ENCODE peak calls at places on chromosomes 6 and 20, in nine cellular contexts. One of them, this sample, is unnamed.

GRCh38 chr20:43710370-43711044 is 16.3 kb downstream of the GTSF1L start:
- DNase-seq in GM06990: peak; percentile 81
- DNase-seq in IMR-90: no peak
- DNase-seq in CD8-positive, alpha-beta T cell: no peak
- DNase-seq in mesendoderm: no peak
- DNase-seq in naive thymus-derived CD4-positive, alpha-beta T cell: no peak
- DNase-seq in K562: no peak
- DNase-seq in GM12878: peak; percentile 59
- DNase-seq in adrenal gland: no peak
- DNase-seq in this sample: no peak

GRCh38 chr6:2209226-2209809 is 36.1 kb downstream of the GMDS start:
- DNase-seq in GM06990: no peak
- DNase-seq in IMR-90: peak; percentile 30
- DNase-seq in CD8-positive, alpha-beta T cell: peak; percentile 18
- DNase-seq in mesendoderm: peak; percentile 76
- DNase-seq in naive thymus-derived CD4-positive, alpha-beta T cell: peak; percentile 35
- DNase-seq in K562: peak; percentile 62
- DNase-seq in GM12878: peak; percentile 15
- DNase-seq in adrenal gland: no peak
- DNase-seq in this sample: no peak

GRCh38 chr20:11686900-11687543 is 230.7 kb upstream of the BTBD3 start:
- DNase-seq in GM06990: no peak
- DNase-seq in IMR-90: peak; percentile 1
- DNase-seq in CD8-positive, alpha-beta T cell: no peak
- DNase-seq in mesendoderm: peak; percentile 50
- DNase-seq in naive thymus-derived CD4-positive, alpha-beta T cell: no peak
- DNase-seq in K562: no peak
- DNase-seq in GM12878: no peak
- DNase-seq in adrenal gland: peak; percentile 17
- DNase-seq in this sample: no peak

GRCh38 chr20:35129647-35130069 is 17.5 kb downstream of the EDEM2 start:
- DNase-seq in GM06990: no peak
- DNase-seq in IMR-90: peak; percentile 71
- DNase-seq in CD8-positive, alpha-beta T cell: no peak
- DNase-seq in mesendoderm: no peak
- DNase-seq in naive thymus-derived CD4-positive, alpha-beta T cell: no peak
- DNase-seq in K562: no peak
- DNase-seq in GM12878: no peak
- DNase-seq in adrenal gland: no peak
- DNase-seq in this sample: no peak

GRCh38 chr6:37779902-37780628 is 39.5 kb upstream of the ZFAND3 start:
- DNase-seq in GM06990: no peak
- DNase-seq in IMR-90: no peak
- DNase-seq in CD8-positive, alpha-beta T cell: no peak
- DNase-seq in mesendoderm: no peak
- DNase-seq in naive thymus-derived CD4-positive, alpha-beta T cell: no peak
- DNase-seq in K562: no peak
- DNase-seq in GM12878: no peak
- DNase-seq in adrenal gland: no peak
- DNase-seq in this sample: no peak

GRCh38 chr6:51827580-51827979 is 259.8 kb downstream of the PKHD1 start:
- DNase-seq in GM06990: no peak
- DNase-seq in IMR-90: no peak
- DNase-seq in CD8-positive, alpha-beta T cell: no peak
- DNase-seq in mesendoderm: no peak
- DNase-seq in naive thymus-derived CD4-positive, alpha-beta T cell: no peak
- DNase-seq in K562: no peak
- DNase-seq in GM12878: no peak
- DNase-seq in adrenal gland: no peak
- DNase-seq in this sample: no peak

GRCh38 chr6:27795697-27796494 is 116.3 kb downstream of the OR2B2 start:
- DNase-seq in GM06990: no peak
- DNase-seq in IMR-90: peak; percentile 89
- DNase-seq in CD8-positive, alpha-beta T cell: peak; percentile 64
- DNase-seq in mesendoderm: peak; percentile 95
- DNase-seq in naive thymus-derived CD4-positive, alpha-beta T cell: peak; percentile 36
- DNase-seq in K562: peak; percentile 93
- DNase-seq in GM12878: peak; percentile 91
- DNase-seq in adrenal gland: peak; percentile 57
- DNase-seq in this sample: no peak

GRCh38 chr6:2244261-2245102 is 923 bp downstream of the GMDS start:
- DNase-seq in GM06990: no peak
- DNase-seq in IMR-90: no peak
- DNase-seq in CD8-positive, alpha-beta T cell: no peak
- DNase-seq in mesendoderm: peak; percentile 72
- DNase-seq in naive thymus-derived CD4-positive, alpha-beta T cell: no peak
- DNase-seq in K562: no peak
- DNase-seq in GM12878: no peak
- DNase-seq in adrenal gland: no peak
- DNase-seq in this sample: no peak

GRCh38 chr6:42512498-42513042 is 51.3 kb upstream of the UBR2 start:
- DNase-seq in GM06990: no peak
- DNase-seq in IMR-90: no peak
- DNase-seq in CD8-positive, alpha-beta T cell: no peak
- DNase-seq in mesendoderm: peak; percentile 16
- DNase-seq in naive thymus-derived CD4-positive, alpha-beta T cell: no peak
- DNase-seq in K562: no peak
- DNase-seq in GM12878: no peak
- DNase-seq in adrenal gland: no peak
- DNase-seq in this sample: no peak

GRCh38 chr6:73565767-73566485 is 45.1 kb upstream of the EEF1A1 start:
- DNase-seq in GM06990: no peak
- DNase-seq in IMR-90: peak; percentile 15
- DNase-seq in CD8-positive, alpha-beta T cell: no peak
- DNase-seq in mesendoderm: peak; percentile 96
- DNase-seq in naive thymus-derived CD4-positive, alpha-beta T cell: no peak
- DNase-seq in K562: no peak
- DNase-seq in GM12878: no peak
- DNase-seq in adrenal gland: no peak
- DNase-seq in this sample: no peak

GRCh38 chr6:76351275-76351674 is 278.8 kb upstream of the IMPG1 start:
- DNase-seq in GM06990: no peak
- DNase-seq in IMR-90: no peak
- DNase-seq in CD8-positive, alpha-beta T cell: no peak
- DNase-seq in mesendoderm: peak; percentile 62
- DNase-seq in naive thymus-derived CD4-positive, alpha-beta T cell: no peak
- DNase-seq in K562: no peak
- DNase-seq in GM12878: no peak
- DNase-seq in adrenal gland: no peak
- DNase-seq in this sample: no peak

GRCh38 chr6:116662186-116662585 is 6.4 kb downstream of the ZUP1 start:
- DNase-seq in GM06990: no peak
- DNase-seq in IMR-90: peak; percentile 6
- DNase-seq in CD8-positive, alpha-beta T cell: no peak
- DNase-seq in mesendoderm: peak; percentile 11
- DNase-seq in naive thymus-derived CD4-positive, alpha-beta T cell: no peak
- DNase-seq in K562: no peak
- DNase-seq in GM12878: no peak
- DNase-seq in adrenal gland: no peak
- DNase-seq in this sample: no peak

GRCh38 chr6:43786664-43787329 is 16.8 kb downstream of the VEGFA start:
- DNase-seq in GM06990: no peak
- DNase-seq in IMR-90: peak; percentile 31
- DNase-seq in CD8-positive, alpha-beta T cell: no peak
- DNase-seq in mesendoderm: no peak
- DNase-seq in naive thymus-derived CD4-positive, alpha-beta T cell: no peak
- DNase-seq in K562: peak; percentile 27
- DNase-seq in GM12878: no peak
- DNase-seq in adrenal gland: no peak
- DNase-seq in this sample: no peak

GRCh38 chr20:23375827-23376226 is 13.8 kb downstream of the GZF1 start:
- DNase-seq in GM06990: no peak
- DNase-seq in IMR-90: no peak
- DNase-seq in CD8-positive, alpha-beta T cell: no peak
- DNase-seq in mesendoderm: no peak
- DNase-seq in naive thymus-derived CD4-positive, alpha-beta T cell: no peak
- DNase-seq in K562: no peak
- DNase-seq in GM12878: no peak
- DNase-seq in adrenal gland: no peak
- DNase-seq in this sample: no peak

GRCh38 chr6:144659202-144659731 is 374.1 kb downstream of the UTRN start:
- DNase-seq in GM06990: no peak
- DNase-seq in IMR-90: peak; percentile 51
- DNase-seq in CD8-positive, alpha-beta T cell: no peak
- DNase-seq in mesendoderm: peak; percentile 84
- DNase-seq in naive thymus-derived CD4-positive, alpha-beta T cell: no peak
- DNase-seq in K562: peak; percentile 19
- DNase-seq in GM12878: no peak
- DNase-seq in adrenal gland: peak; percentile 37
- DNase-seq in this sample: no peak

GRCh38 chr6:18387061-18387721 is at the start of gene RNF144B:
- DNase-seq in GM06990: peak; percentile 70
- DNase-seq in IMR-90: peak; percentile 61
- DNase-seq in CD8-positive, alpha-beta T cell: peak; percentile 67
- DNase-seq in mesendoderm: peak; percentile 90
- DNase-seq in naive thymus-derived CD4-positive, alpha-beta T cell: peak; percentile 43
- DNase-seq in K562: no peak
- DNase-seq in GM12878: peak; percentile 13
- DNase-seq in adrenal gland: peak; percentile 81
- DNase-seq in this sample: peak; percentile 93

GRCh38 chr20:50270569-50270968 is 79.9 kb downstream of the CEBPB start:
- DNase-seq in GM06990: no peak
- DNase-seq in IMR-90: no peak
- DNase-seq in CD8-positive, alpha-beta T cell: no peak
- DNase-seq in mesendoderm: no peak
- DNase-seq in naive thymus-derived CD4-positive, alpha-beta T cell: no peak
- DNase-seq in K562: no peak
- DNase-seq in GM12878: no peak
- DNase-seq in adrenal gland: no peak
- DNase-seq in this sample: peak; percentile 78

GRCh38 chr6:82385961-82386360 is 22.3 kb downstream of the TPBG start:
- DNase-seq in GM06990: no peak
- DNase-seq in IMR-90: no peak
- DNase-seq in CD8-positive, alpha-beta T cell: no peak
- DNase-seq in mesendoderm: no peak
- DNase-seq in naive thymus-derived CD4-positive, alpha-beta T cell: no peak
- DNase-seq in K562: no peak
- DNase-seq in GM12878: no peak
- DNase-seq in adrenal gland: no peak
- DNase-seq in this sample: no peak

GRCh38 chr6:90168693-90169131 is 127.9 kb downstream of the BACH2 start:
- DNase-seq in GM06990: no peak
- DNase-seq in IMR-90: peak; percentile 79
- DNase-seq in CD8-positive, alpha-beta T cell: no peak
- DNase-seq in mesendoderm: no peak
- DNase-seq in naive thymus-derived CD4-positive, alpha-beta T cell: no peak
- DNase-seq in K562: no peak
- DNase-seq in GM12878: no peak
- DNase-seq in adrenal gland: no peak
- DNase-seq in this sample: no peak

GRCh38 chr6:36875250-36875633 is 639 bp upstream of the PPIL1 start:
- DNase-seq in GM06990: no peak
- DNase-seq in IMR-90: no peak
- DNase-seq in CD8-positive, alpha-beta T cell: no peak
- DNase-seq in mesendoderm: no peak
- DNase-seq in naive thymus-derived CD4-positive, alpha-beta T cell: no peak
- DNase-seq in K562: peak; percentile 32
- DNase-seq in GM12878: no peak
- DNase-seq in adrenal gland: no peak
- DNase-seq in this sample: no peak

DNA sequence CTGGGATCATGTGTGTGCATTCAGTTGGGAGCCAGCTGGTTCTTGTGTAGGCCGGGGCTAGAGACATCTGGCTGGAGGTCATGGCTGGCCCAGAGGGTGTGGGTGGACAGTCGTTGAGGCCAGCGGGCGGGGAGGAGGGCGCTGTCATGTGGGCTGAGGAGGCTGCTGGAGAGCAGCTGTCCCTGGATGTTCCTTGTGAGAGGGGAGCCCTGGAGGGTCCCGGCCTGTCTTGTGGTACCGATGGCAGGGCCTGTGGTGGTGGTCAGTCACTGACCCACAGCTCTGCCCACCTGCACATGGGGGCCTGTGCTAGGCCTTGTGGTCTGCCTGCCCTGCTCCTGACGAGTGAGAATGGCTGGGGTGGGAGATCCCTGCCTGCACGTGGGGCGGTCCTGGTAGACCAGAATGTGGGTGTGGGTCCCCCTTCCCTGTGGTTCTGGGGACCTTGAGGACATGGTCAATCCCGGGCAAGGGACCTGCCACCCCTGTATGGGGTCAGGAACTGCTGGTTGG is 1.9 kb upstream of the C20orf204 start:
- DNase-seq in GM06990: no peak
- DNase-seq in IMR-90: no peak
- DNase-seq in CD8-positive, alpha-beta T cell: no peak
- DNase-seq in mesendoderm: no peak
- DNase-seq in naive thymus-derived CD4-positive, alpha-beta T cell: no peak
- DNase-seq in K562: no peak
- DNase-seq in GM12878: no peak
- DNase-seq in adrenal gland: no peak
- DNase-seq in this sample: peak; percentile 64
- H3K36me3 ChIP-seq in GM06990: peaks cover 15% of the 10 kb centered on the region
- H3K36me3 ChIP-seq in IMR-90: peaks cover 36% of the 10 kb centered on the region
- H3K36me3 ChIP-seq in CD8-positive, alpha-beta T cell: peaks cover 29% of the 10 kb centered on the region
- H3K36me3 ChIP-seq in mesendoderm: peaks cover 6% of the 10 kb centered on the region
- H3K36me3 ChIP-seq in naive thymus-derived CD4-positive, alpha-beta T cell: peaks cover 61% of the 10 kb centered on the region
- H3K36me3 ChIP-seq in K562: peaks cover 58% of the 10 kb centered on the region
- H3K36me3 ChIP-seq in GM12878: peaks cover 27% of the 10 kb centered on the region
- H3K36me3 ChIP-seq in adrenal gland: peaks cover 42% of the 10 kb centered on the region
- H3K36me3 ChIP-seq in this sample: peaks cover 66% of the 10 kb centered on the region

GRCh38 chr6:13617066-13617465 is 1.9 kb downstream of the NOL7 start:
- DNase-seq in GM06990: no peak
- DNase-seq in IMR-90: no peak
- DNase-seq in CD8-positive, alpha-beta T cell: no peak
- DNase-seq in mesendoderm: no peak
- DNase-seq in naive thymus-derived CD4-positive, alpha-beta T cell: no peak
- DNase-seq in K562: no peak
- DNase-seq in GM12878: no peak
- DNase-seq in adrenal gland: no peak
- DNase-seq in this sample: no peak
- H3K36me3 ChIP-seq in GM06990: peaks cover 10% of the 10 kb centered on the region
- H3K36me3 ChIP-seq in IMR-90: peaks cover 22% of the 10 kb centered on the region
- H3K36me3 ChIP-seq in CD8-positive, alpha-beta T cell: peaks cover 31% of the 10 kb centered on the region
- H3K36me3 ChIP-seq in mesendoderm: peaks cover 4% of the 10 kb centered on the region
- H3K36me3 ChIP-seq in naive thymus-derived CD4-positive, alpha-beta T cell: peaks cover 54% of the 10 kb centered on the region
- H3K36me3 ChIP-seq in K562: peaks cover 62% of the 10 kb centered on the region
- H3K36me3 ChIP-seq in GM12878: peaks cover 4% of the 10 kb centered on the region
- H3K36me3 ChIP-seq in adrenal gland: peaks cover 52% of the 10 kb centered on the region
- H3K36me3 ChIP-seq in this sample: peaks cover 50% of the 10 kb centered on the region

GRCh38 chr6:160005861-160006540 is 37.1 kb downstream of the IGF2R start:
- DNase-seq in GM06990: no peak
- DNase-seq in IMR-90: peak; percentile 61
- DNase-seq in CD8-positive, alpha-beta T cell: no peak
- DNase-seq in mesendoderm: no peak
- DNase-seq in naive thymus-derived CD4-positive, alpha-beta T cell: no peak
- DNase-seq in K562: no peak
- DNase-seq in GM12878: no peak
- DNase-seq in adrenal gland: peak; percentile 70
- DNase-seq in this sample: no peak
- H3K36me3 ChIP-seq in GM06990: peaks cover 6% of the 10 kb centered on the region
- H3K36me3 ChIP-seq in IMR-90: peaks cover 9% of the 10 kb centered on the region
- H3K36me3 ChIP-seq in CD8-positive, alpha-beta T cell: peaks cover 8% of the 10 kb centered on the region
- H3K36me3 ChIP-seq in mesendoderm: no peaks in the 10 kb centered on the region
- H3K36me3 ChIP-seq in naive thymus-derived CD4-positive, alpha-beta T cell: peaks cover 11% of the 10 kb centered on the region
- H3K36me3 ChIP-seq in K562: peaks cover 66% of the 10 kb centered on the region
- H3K36me3 ChIP-seq in GM12878: peaks cover 4% of the 10 kb centered on the region
- H3K36me3 ChIP-seq in adrenal gland: peaks cover 8% of the 10 kb centered on the region
- H3K36me3 ChIP-seq in this sample: peaks cover 22% of the 10 kb centered on the region

DNA sequence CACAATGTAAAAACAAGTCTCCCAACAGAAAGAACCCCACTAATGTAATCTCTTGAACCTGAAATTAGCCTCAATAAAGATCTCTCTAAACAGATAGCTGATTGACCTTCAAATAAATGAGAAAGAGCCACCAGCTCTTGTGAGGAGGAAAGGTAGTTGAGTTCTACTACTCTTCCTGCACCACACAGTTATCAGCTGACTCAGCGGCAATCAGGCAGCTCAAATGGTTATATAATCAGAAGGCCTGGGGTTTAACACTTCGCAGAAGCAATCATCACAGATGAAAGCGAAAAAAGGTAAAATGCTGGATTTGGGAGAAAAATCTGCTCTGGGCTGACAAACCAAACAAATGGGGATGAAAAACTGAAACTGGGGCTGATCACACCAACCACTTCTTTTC is 91.8 kb downstream of the CHD6 start:
- DNase-seq in GM06990: no peak
- DNase-seq in IMR-90: no peak
- DNase-seq in CD8-positive, alpha-beta T cell: no peak
- DNase-seq in mesendoderm: peak; percentile 25
- DNase-seq in naive thymus-derived CD4-positive, alpha-beta T cell: no peak
- DNase-seq in K562: peak; percentile 52
- DNase-seq in GM12878: no peak
- DNase-seq in adrenal gland: no peak
- DNase-seq in this sample: no peak
- H3K36me3 ChIP-seq in GM06990: no peaks in the 10 kb centered on the region
- H3K36me3 ChIP-seq in IMR-90: peaks cover 3% of the 10 kb centered on the region
- H3K36me3 ChIP-seq in CD8-positive, alpha-beta T cell: no peaks in the 10 kb centered on the region
- H3K36me3 ChIP-seq in mesendoderm: no peaks in the 10 kb centered on the region
- H3K36me3 ChIP-seq in naive thymus-derived CD4-positive, alpha-beta T cell: peaks cover 15% of the 10 kb centered on the region
- H3K36me3 ChIP-seq in K562: peaks cover 3% of the 10 kb centered on the region
- H3K36me3 ChIP-seq in GM12878: no peaks in the 10 kb centered on the region
- H3K36me3 ChIP-seq in adrenal gland: no peaks in the 10 kb centered on the region
- H3K36me3 ChIP-seq in this sample: no peaks in the 10 kb centered on the region

This sample was measured in left lung.